ENCODE peak calls at places on chromosomes 2 and 18, in six cellular contexts. S is HCT116, H is pancreas, J is tibial artery, K is dorsolateral prefrontal cortex, B is lower lobe of right lung. N is an unnamed sample.
A peak's percentile ranks its signal among the peaks of the same experiment; 100 is the strongest.

GRCh38 chr2:160696061-160696452 is 202.4 kb upstream of the RBMS1 start:
- DNase-seq in S (no peak), H (no peak), J (no peak), K (no peak), B (no peak), N (no peak)

GRCh38 chr2:43676322-43677050 is at the start of gene C1GALT1C1L:
- DNase-seq in S (no peak), H (peak; percentile 50), J (peak; percentile 45), K (no peak), B (peak; percentile 63), N (peak; percentile 51)

GRCh38 chr2:70923378-70924015 is 12.2 kb upstream of the ATP6V1B1 start:
- DNase-seq in S (no peak), H (no peak), J (no peak), K (no peak), B (no peak), N (no peak)

GRCh38 chr2:203936535-203936934 is at the start of gene ICOS:
- DNase-seq in S (no peak), H (no peak), J (no peak), K (no peak), B (no peak), N (no peak)

GRCh38 chr2:72613931-72614330 is 211.9 kb downstream of the EXOC6B start:
- DNase-seq in S (no peak), H (no peak), J (no peak), K (no peak), B (no peak), N (no peak)

GRCh38 chr18:21739604-21740473 is 753 bp upstream of the MIB1 start:
- DNase-seq in S (no peak), H (peak; percentile 25), J (no peak), K (no peak), B (no peak), N (no peak)

GRCh38 chr2:80086831-80087230 is 217.7 kb downstream of the LRRTM1 start:
- DNase-seq in S (no peak), H (no peak), J (no peak), K (no peak), B (no peak), N (no peak)

GRCh38 chr2:46632349-46632748 is 153.0 kb downstream of the TMEM247 start:
- DNase-seq in S (peak; percentile 43), H (no peak), J (no peak), K (no peak), B (no peak), N (no peak)

GRCh38 chr2:25310965-25311865 is 30.5 kb downstream of the DNMT3A start:
- DNase-seq in S (peak; percentile 19), H (peak; percentile 88), J (no peak), K (no peak), B (peak; percentile 68), N (no peak)

GRCh38 chr2:191228861-191229260 is 16.3 kb upstream of the MYO1B start:
- DNase-seq in S (no peak), H (no peak), J (no peak), K (no peak), B (peak; percentile 55), N (no peak)

GRCh38 chr18:12053312-12053711 is 40.3 kb upstream of the ANKRD62 start:
- DNase-seq in S (no peak), H (no peak), J (no peak), K (no peak), B (no peak), N (no peak)

GRCh38 chr2:120393456-120393855 is 47.5 kb downstream of the INHBB start:
- DNase-seq in S (no peak), H (no peak), J (no peak), K (no peak), B (no peak), N (no peak)

GRCh38 chr2:219327719-219328118 is 4.8 kb downstream of the RESP18 start:
- DNase-seq in S (no peak), H (no peak), J (no peak), K (no peak), B (no peak), N (no peak)

DNA sequence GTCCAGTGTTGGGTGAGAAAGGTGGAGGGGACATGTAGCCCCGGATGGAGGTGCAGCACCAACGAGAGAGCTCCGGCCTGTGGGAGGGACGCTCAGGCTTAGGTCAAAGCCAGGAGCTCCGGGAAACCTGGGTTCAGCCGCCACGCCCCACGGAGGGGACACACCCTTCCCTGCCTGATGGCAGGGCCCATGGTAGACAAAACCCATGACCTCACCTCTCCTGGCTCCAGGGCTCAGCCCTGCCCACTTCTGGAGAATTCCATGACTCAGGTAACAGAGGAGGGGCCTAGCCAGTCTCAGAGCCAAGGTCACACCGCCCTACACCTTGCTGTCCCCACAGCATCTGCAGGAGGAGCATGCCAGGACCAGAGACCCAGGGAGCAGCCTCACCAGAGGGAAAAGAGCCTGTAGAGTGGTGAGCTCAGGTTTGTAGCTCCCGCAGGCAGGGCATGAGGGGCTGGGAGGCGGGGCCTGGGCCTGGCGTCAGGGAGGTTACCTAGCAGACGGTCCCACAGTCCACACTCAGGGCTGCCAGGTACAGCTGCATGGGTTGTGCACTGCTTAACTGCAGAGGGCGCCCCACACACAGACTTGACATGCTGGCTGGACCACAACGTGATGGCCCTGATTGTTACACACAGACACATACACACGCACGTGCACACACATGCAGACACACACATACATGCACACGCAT is 70.8 kb upstream of the SMAD7 start:
- DNase-seq in S (peak; percentile 83), H (peak; percentile 81), J (no peak), K (no peak), B (peak; percentile 85), N (peak; percentile 84)
- TF ChIP-seq CTCF in S (no peak), H (no peak), J (no peak), K (no peak), B (peak; percentile 47), N (peak; percentile 70)

DNA sequence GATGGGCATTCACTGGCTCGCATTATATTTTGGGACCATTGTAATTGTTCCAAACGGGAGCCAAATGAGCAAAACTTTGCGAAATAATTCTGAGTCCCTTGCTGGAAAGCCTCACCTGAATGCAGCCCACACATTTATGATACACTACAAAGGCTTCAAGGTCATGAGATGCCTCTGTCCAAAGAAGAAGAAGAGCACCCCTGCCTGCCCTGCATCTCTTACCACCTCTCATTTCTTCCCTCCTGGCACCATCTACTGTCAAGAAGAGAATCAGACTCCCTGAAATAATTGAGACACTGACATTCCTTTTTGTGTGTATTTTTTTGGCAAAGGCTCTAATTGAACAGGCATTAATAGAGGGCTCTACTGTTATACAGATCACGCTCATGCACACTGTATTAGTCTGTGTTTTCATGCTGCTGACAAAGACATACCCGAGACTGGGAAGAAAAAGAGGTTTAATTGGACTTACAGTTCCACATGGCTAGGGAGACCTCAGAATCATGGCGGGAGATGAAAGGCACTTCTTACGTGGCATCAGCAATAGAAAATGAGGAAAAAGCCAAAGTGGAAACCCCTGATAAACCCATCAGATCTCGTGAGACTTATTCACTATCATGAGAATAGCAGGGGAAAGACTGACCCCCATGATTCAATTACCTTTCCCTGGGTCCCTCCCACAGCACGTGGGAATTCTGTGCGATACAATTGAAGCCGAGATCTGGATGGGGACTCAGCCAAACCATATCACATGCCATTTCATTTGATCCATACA is 176.3 kb downstream of the ALPK2 start:
- DNase-seq in S (no peak), H (no peak), J (no peak), K (no peak), B (no peak), N (no peak)
- H3K27ac ChIP-seq in S (no peak overlapping the region), H (no peak overlapping the region), J (no peak overlapping the region), K (no peak overlapping the region), B (no peak overlapping the region), N (no peak overlapping the region)

GRCh38 chr2:238308177-238308576 is 12.1 kb upstream of the TRAF3IP1 start:
- DNase-seq in S (no peak), H (no peak), J (no peak), K (no peak), B (no peak), N (peak; percentile 11)
- TF ChIP-seq CTCF in S (peak; percentile 37), H (no peak), J (no peak), K (no peak), B (no peak), N (no peak)

GRCh38 chr2:10307561-10308156 is 5.0 kb downstream of the HPCAL1 start:
- DNase-seq in S (no peak), H (no peak), J (no peak), K (no peak), B (peak; percentile 72), N (no peak)
- H3K27ac ChIP-seq in S (no peak overlapping the region), H (no peak overlapping the region), J (no peak overlapping the region), K (no peak overlapping the region), B (peak overlapping the region; percentile 2), N (no peak overlapping the region)

GRCh38 chr2:84697895-84698294 is 181.6 kb downstream of the DNAH6 start:
- DNase-seq in S (no peak), H (no peak), J (no peak), K (no peak), B (no peak), N (no peak)

GRCh38 chr2:84700006-84700405 is 180.9 kb downstream of the TRABD2A start:
- DNase-seq in S (no peak), H (no peak), J (no peak), K (no peak), B (no peak), N (no peak)

GRCh38 chr2:84694088-84694622 is 177.9 kb downstream of the DNAH6 start:
- DNase-seq in S (no peak), H (no peak), J (no peak), K (no peak), B (no peak), N (no peak)
- TF ChIP-seq CTCF in S (no peak), H (no peak), J (no peak), K (no peak), B (no peak), N (no peak)

GRCh38 chr2:237404413-237404812 is 9.6 kb downstream of the COL6A3 start:
- DNase-seq in S (no peak), H (no peak), J (no peak), K (no peak), B (no peak), N (no peak)
- H3K27ac ChIP-seq in S (no peak overlapping the region), H (no peak overlapping the region), J (no peak overlapping the region), K (no peak overlapping the region), B (no peak overlapping the region), N (no peak overlapping the region)

GRCh38 chr2:238846503-238847431 is 1.1 kb upstream of the TWIST2 start:
- DNase-seq in S (no peak), H (no peak), J (no peak), K (no peak), B (peak; percentile 50), N (no peak)
- TF ChIP-seq CTCF in S (no peak), H (no peak), J (no peak), K (no peak), B (no peak), N (no peak)

GRCh38 chr2:28624436-28624797 is 127.2 kb upstream of the PPP1CB start:
- DNase-seq in S (no peak), H (no peak), J (no peak), K (no peak), B (no peak), N (no peak)
- H3K27ac ChIP-seq in S (no peak overlapping the region), H (peak overlapping the region; percentile 64), J (peak overlapping the region; percentile 98), K (peak overlapping the region; percentile 19), B (peak overlapping the region; percentile 89), N (peak overlapping the region; percentile 76)

GRCh38 chr2:127130421-127130820 is 23.5 kb upstream of the BIN1 start:
- DNase-seq in S (no peak), H (no peak), J (no peak), K (no peak), B (no peak), N (no peak)
- TF ChIP-seq CTCF in S (no peak), H (no peak), J (no peak), K (no peak), B (no peak), N (no peak)

N was measured in left lung.